ENCODE peak calls at places on chromosome 1, in six cellular contexts. One of them, this sample, is unnamed.

GRCh38 chr1:155011437-155011907 is 8.9 kb downstream of the ZBTB7B start:
- DNase-seq in tibial artery: no peak
- DNase-seq in dermis microvascular lymphatic vessel endothelial cell: no peak
- DNase-seq in RWPE2: peak
- DNase-seq in NCI-H774: no peak
- DNase-seq in activated CD4-positive, alpha-beta T cell treated with anti-CD3 and anti-CD28 coated beads for 36 hours: no peak
- DNase-seq in this sample: no peak

GRCh38 chr1:204130178-204130577 is 21.7 kb downstream of the ETNK2 start:
- DNase-seq in tibial artery: no peak
- DNase-seq in dermis microvascular lymphatic vessel endothelial cell: peak
- DNase-seq in RWPE2: no peak
- DNase-seq in NCI-H774: peak
- DNase-seq in activated CD4-positive, alpha-beta T cell treated with anti-CD3 and anti-CD28 coated beads for 36 hours: no peak
- DNase-seq in this sample: no peak

GRCh38 chr1:117235863-117236465 is 25.2 kb upstream of the VTCN1 start:
- DNase-seq in tibial artery: no peak
- DNase-seq in dermis microvascular lymphatic vessel endothelial cell: no peak
- DNase-seq in RWPE2: no peak
- DNase-seq in NCI-H774: no peak
- DNase-seq in activated CD4-positive, alpha-beta T cell treated with anti-CD3 and anti-CD28 coated beads for 36 hours: no peak
- DNase-seq in this sample: no peak

GRCh38 chr1:176444286-176444685 is 18.7 kb upstream of the PAPPA2 start:
- DNase-seq in tibial artery: no peak
- DNase-seq in dermis microvascular lymphatic vessel endothelial cell: no peak
- DNase-seq in RWPE2: no peak
- DNase-seq in NCI-H774: no peak
- DNase-seq in activated CD4-positive, alpha-beta T cell treated with anti-CD3 and anti-CD28 coated beads for 36 hours: no peak
- DNase-seq in this sample: no peak

GRCh38 chr1:110321846-110322245 is 17.3 kb upstream of the RBM15 start:
- DNase-seq in tibial artery: no peak
- DNase-seq in dermis microvascular lymphatic vessel endothelial cell: no peak
- DNase-seq in RWPE2: no peak
- DNase-seq in NCI-H774: no peak
- DNase-seq in activated CD4-positive, alpha-beta T cell treated with anti-CD3 and anti-CD28 coated beads for 36 hours: no peak
- DNase-seq in this sample: no peak

GRCh38 chr1:159510223-159510530 is 25.6 kb downstream of the OR10J5 start:
- DNase-seq in tibial artery: no peak
- DNase-seq in dermis microvascular lymphatic vessel endothelial cell: no peak
- DNase-seq in RWPE2: no peak
- DNase-seq in NCI-H774: no peak
- DNase-seq in activated CD4-positive, alpha-beta T cell treated with anti-CD3 and anti-CD28 coated beads for 36 hours: no peak
- DNase-seq in this sample: no peak

GRCh38 chr1:170903961-170904360 is 31.4 kb upstream of the MROH9 start:
- DNase-seq in tibial artery: no peak
- DNase-seq in dermis microvascular lymphatic vessel endothelial cell: no peak
- DNase-seq in RWPE2: no peak
- DNase-seq in NCI-H774: no peak
- DNase-seq in activated CD4-positive, alpha-beta T cell treated with anti-CD3 and anti-CD28 coated beads for 36 hours: no peak
- DNase-seq in this sample: no peak

GRCh38 chr1:200921571-200922110 is 26.9 kb downstream of the INAVA start:
- DNase-seq in tibial artery: no peak
- DNase-seq in dermis microvascular lymphatic vessel endothelial cell: no peak
- DNase-seq in RWPE2: no peak
- DNase-seq in NCI-H774: no peak
- DNase-seq in activated CD4-positive, alpha-beta T cell treated with anti-CD3 and anti-CD28 coated beads for 36 hours: no peak
- DNase-seq in this sample: no peak

GRCh38 chr1:46812065-46812750 is 13.4 kb downstream of the CYP4B1 start:
- DNase-seq in tibial artery: no peak
- DNase-seq in dermis microvascular lymphatic vessel endothelial cell: no peak
- DNase-seq in RWPE2: no peak
- DNase-seq in NCI-H774: no peak
- DNase-seq in activated CD4-positive, alpha-beta T cell treated with anti-CD3 and anti-CD28 coated beads for 36 hours: no peak
- DNase-seq in this sample: no peak

GRCh38 chr1:218454700-218455282 is 109.7 kb downstream of the TGFB2 start:
- DNase-seq in tibial artery: no peak
- DNase-seq in dermis microvascular lymphatic vessel endothelial cell: no peak
- DNase-seq in RWPE2: no peak
- DNase-seq in NCI-H774: no peak
- DNase-seq in activated CD4-positive, alpha-beta T cell treated with anti-CD3 and anti-CD28 coated beads for 36 hours: no peak
- DNase-seq in this sample: no peak

GRCh38 chr1:182087304-182087703 is 25.8 kb upstream of the ZNF648 start:
- DNase-seq in tibial artery: no peak
- DNase-seq in dermis microvascular lymphatic vessel endothelial cell: no peak
- DNase-seq in RWPE2: no peak
- DNase-seq in NCI-H774: no peak
- DNase-seq in activated CD4-positive, alpha-beta T cell treated with anti-CD3 and anti-CD28 coated beads for 36 hours: no peak
- DNase-seq in this sample: no peak

GRCh38 chr1:14740016-14740415 is 141.5 kb downstream of the KAZN start:
- DNase-seq in tibial artery: no peak
- DNase-seq in dermis microvascular lymphatic vessel endothelial cell: no peak
- DNase-seq in RWPE2: no peak
- DNase-seq in NCI-H774: no peak
- DNase-seq in activated CD4-positive, alpha-beta T cell treated with anti-CD3 and anti-CD28 coated beads for 36 hours: no peak
- DNase-seq in this sample: no peak

GRCh38 chr1:230750576-230750975 is 3.4 kb downstream of the CAPN9 start:
- DNase-seq in tibial artery: no peak
- DNase-seq in dermis microvascular lymphatic vessel endothelial cell: no peak
- DNase-seq in RWPE2: no peak
- DNase-seq in NCI-H774: no peak
- DNase-seq in activated CD4-positive, alpha-beta T cell treated with anti-CD3 and anti-CD28 coated beads for 36 hours: no peak
- DNase-seq in this sample: no peak

GRCh38 chr1:197686702-197687355 is 88.5 kb downstream of the DENND1B start:
- DNase-seq in tibial artery: no peak
- DNase-seq in dermis microvascular lymphatic vessel endothelial cell: no peak
- DNase-seq in RWPE2: no peak
- DNase-seq in NCI-H774: no peak
- DNase-seq in activated CD4-positive, alpha-beta T cell treated with anti-CD3 and anti-CD28 coated beads for 36 hours: no peak
- DNase-seq in this sample: no peak

GRCh38 chr1:5511381-5512097 is 480.7 kb downstream of the NPHP4 start:
- DNase-seq in tibial artery: no peak
- DNase-seq in dermis microvascular lymphatic vessel endothelial cell: no peak
- DNase-seq in RWPE2: no peak
- DNase-seq in NCI-H774: no peak
- DNase-seq in activated CD4-positive, alpha-beta T cell treated with anti-CD3 and anti-CD28 coated beads for 36 hours: no peak
- DNase-seq in this sample: no peak

GRCh38 chr1:69055223-69055622 is 512.5 kb upstream of the LRRC7 start:
- DNase-seq in tibial artery: no peak
- DNase-seq in dermis microvascular lymphatic vessel endothelial cell: no peak
- DNase-seq in RWPE2: no peak
- DNase-seq in NCI-H774: no peak
- DNase-seq in activated CD4-positive, alpha-beta T cell treated with anti-CD3 and anti-CD28 coated beads for 36 hours: no peak
- DNase-seq in this sample: no peak

GRCh38 chr1:86866665-86867064 is 47.3 kb downstream of the SELENOF start:
- DNase-seq in tibial artery: no peak
- DNase-seq in dermis microvascular lymphatic vessel endothelial cell: no peak
- DNase-seq in RWPE2: no peak
- DNase-seq in NCI-H774: no peak
- DNase-seq in activated CD4-positive, alpha-beta T cell treated with anti-CD3 and anti-CD28 coated beads for 36 hours: no peak
- DNase-seq in this sample: no peak

GRCh38 chr1:44696789-44697188 is 22.3 kb downstream of the ARMH1 start:
- DNase-seq in tibial artery: peak
- DNase-seq in dermis microvascular lymphatic vessel endothelial cell: no peak
- DNase-seq in RWPE2: no peak
- DNase-seq in NCI-H774: no peak
- DNase-seq in activated CD4-positive, alpha-beta T cell treated with anti-CD3 and anti-CD28 coated beads for 36 hours: peak
- DNase-seq in this sample: no peak

GRCh38 chr1:211642870-211643269 is 32.6 kb downstream of the NEK2 start:
- DNase-seq in tibial artery: no peak
- DNase-seq in dermis microvascular lymphatic vessel endothelial cell: no peak
- DNase-seq in RWPE2: no peak
- DNase-seq in NCI-H774: no peak
- DNase-seq in activated CD4-positive, alpha-beta T cell treated with anti-CD3 and anti-CD28 coated beads for 36 hours: no peak
- DNase-seq in this sample: no peak

GRCh38 chr1:245963649-245964048 is 543.4 kb downstream of the SMYD3 start:
- DNase-seq in tibial artery: no peak
- DNase-seq in dermis microvascular lymphatic vessel endothelial cell: no peak
- DNase-seq in RWPE2: no peak
- DNase-seq in NCI-H774: no peak
- DNase-seq in activated CD4-positive, alpha-beta T cell treated with anti-CD3 and anti-CD28 coated beads for 36 hours: no peak
- DNase-seq in this sample: no peak

GRCh38 chr1:16430598-16430997 is 6.6 kb downstream of the SPATA21 start:
- DNase-seq in tibial artery: no peak
- DNase-seq in dermis microvascular lymphatic vessel endothelial cell: no peak
- DNase-seq in RWPE2: no peak
- DNase-seq in NCI-H774: no peak
- DNase-seq in activated CD4-positive, alpha-beta T cell treated with anti-CD3 and anti-CD28 coated beads for 36 hours: no peak
- DNase-seq in this sample: no peak

GRCh38 chr1:200624679-200625335 is 4.3 kb upstream of the KIF14 start:
- DNase-seq in tibial artery: no peak
- DNase-seq in dermis microvascular lymphatic vessel endothelial cell: peak
- DNase-seq in RWPE2: no peak
- DNase-seq in NCI-H774: no peak
- DNase-seq in activated CD4-positive, alpha-beta T cell treated with anti-CD3 and anti-CD28 coated beads for 36 hours: no peak
- DNase-seq in this sample: no peak

GRCh38 chr1:211825990-211826389 is 4.6 kb downstream of the LPGAT1 start:
- DNase-seq in tibial artery: no peak
- DNase-seq in dermis microvascular lymphatic vessel endothelial cell: no peak
- DNase-seq in RWPE2: no peak
- DNase-seq in NCI-H774: no peak
- DNase-seq in activated CD4-positive, alpha-beta T cell treated with anti-CD3 and anti-CD28 coated beads for 36 hours: no peak
- DNase-seq in this sample: peak

GRCh38 chr1:88237026-88237425 is 447.0 kb upstream of the PKN2 start:
- DNase-seq in tibial artery: no peak
- DNase-seq in dermis microvascular lymphatic vessel endothelial cell: no peak
- DNase-seq in RWPE2: no peak
- DNase-seq in NCI-H774: no peak
- DNase-seq in activated CD4-positive, alpha-beta T cell treated with anti-CD3 and anti-CD28 coated beads for 36 hours: no peak
- DNase-seq in this sample: no peak

GRCh38 chr1:110875216-110875731 is 2.3 kb downstream of the CD53 start:
- DNase-seq in tibial artery: no peak
- DNase-seq in dermis microvascular lymphatic vessel endothelial cell: no peak
- DNase-seq in RWPE2: no peak
- DNase-seq in NCI-H774: no peak
- DNase-seq in activated CD4-positive, alpha-beta T cell treated with anti-CD3 and anti-CD28 coated beads for 36 hours: peak
- DNase-seq in this sample: no peak

This sample was measured in BJ.